ENCODE peak calls at places on chromosomes 5 and 9, in nine cellular contexts. R is tibial artery; L is mesendoderm; S is neuronal stem cell; A is naive thymus-derived CD4-positive, alpha-beta T cell; I is CD8-positive, alpha-beta memory T cell; M is heart left ventricle; C is A549; F is suprapubic skin. G is an unnamed sample. For H3K4me1, the result is how much of the 10 kb centered on the place peaks cover.

GRCh38 chr5:157998021-157998504 is 139.1 kb upstream of the CLINT1 start:
- DNase-seq in R (no peak), L (peak), S (no peak), A (no peak), I (no peak), M (no peak), C (no peak), F (no peak), G (no peak)

GRCh38 chr5:95861858-95862561 is 39.5 kb upstream of the GLRX start:
- DNase-seq in R (no peak), L (no peak), S (no peak), A (no peak), I (no peak), M (no peak), C (no peak), F (no peak), G (no peak)

GRCh38 chr5:173880306-173880985 is 7.7 kb upstream of the CPEB4 start:
- DNase-seq in R (no peak), L (peak), S (no peak), A (no peak), I (no peak), M (no peak), C (no peak), F (no peak), G (no peak)

GRCh38 chr9:123191260-123191659 is 77.1 kb downstream of the STRBP start:
- DNase-seq in R (no peak), L (peak), S (no peak), A (no peak), I (no peak), M (no peak), C (no peak), F (no peak), G (no peak)

GRCh38 chr5:94754824-94755223 is 136.4 kb downstream of the SLF1 start:
- DNase-seq in R (no peak), L (no peak), S (no peak), A (no peak), I (no peak), M (no peak), C (no peak), F (no peak), G (no peak)

GRCh38 chr5:147539053-147539452 is 29.2 kb upstream of the DPYSL3 start:
- DNase-seq in R (no peak), L (no peak), S (no peak), A (no peak), I (no peak), M (no peak), C (no peak), F (no peak), G (no peak)

GRCh38 chr5:143145388-143145787 is 258.1 kb downstream of the NR3C1 start:
- DNase-seq in R (no peak), L (no peak), S (no peak), A (no peak), I (no peak), M (no peak), C (no peak), F (no peak), G (no peak)

GRCh38 chr5:125160787-125161502 is 414.5 kb upstream of the ZNF608 start:
- DNase-seq in R (no peak), L (peak), S (peak), A (no peak), I (no peak), M (no peak), C (no peak), F (no peak), G (no peak)

GRCh38 chr5:170300361-170301013 is 2.9 kb upstream of the LCP2 start:
- DNase-seq in R (no peak), L (no peak), S (no peak), A (no peak), I (no peak), M (no peak), C (no peak), F (no peak), G (no peak)

GRCh38 chr5:33834334-33834733 is 57.5 kb downstream of the ADAMTS12 start:
- DNase-seq in R (no peak), L (peak), S (no peak), A (no peak), I (no peak), M (no peak), C (no peak), F (no peak), G (no peak)

GRCh38 chr5:174110290-174110689 is 64.8 kb downstream of the NSG2 start:
- DNase-seq in R (no peak), L (no peak), S (no peak), A (no peak), I (no peak), M (no peak), C (no peak), F (no peak), G (no peak)

GRCh38 chr9:36987409-36987808 is 46.7 kb downstream of the PAX5 start:
- DNase-seq in R (peak), L (no peak), S (no peak), A (no peak), I (no peak), M (no peak), C (no peak), F (no peak), G (no peak)

GRCh38 chr9:98315551-98316060 is 60.2 kb upstream of the TBC1D2 start:
- DNase-seq in R (peak), L (peak), S (peak), A (peak), I (peak), M (peak), C (peak), F (peak), G (peak)

GRCh38 chr5:62475072-62475471 is 62.5 kb downstream of the IPO11 start:
- DNase-seq in R (no peak), L (peak), S (no peak), A (no peak), I (no peak), M (no peak), C (no peak), F (no peak), G (no peak)

GRCh38 chr5:122152266-122152900 is 23.0 kb downstream of the ZNF474 start:
- DNase-seq in R (peak), L (peak), S (no peak), A (no peak), I (no peak), M (no peak), C (no peak), F (no peak), G (no peak)

GRCh38 chr5:157626831-157627230 is 25.4 kb downstream of the SOX30 start:
- DNase-seq in R (no peak), L (peak), S (no peak), A (no peak), I (no peak), M (no peak), C (no peak), F (no peak), G (no peak)

GRCh38 chr9:90578116-90578815 is 64.4 kb downstream of the DIRAS2 start:
- DNase-seq in R (no peak), L (no peak), S (no peak), A (no peak), I (no peak), M (no peak), C (no peak), F (no peak), G (no peak)

GRCh38 chr5:56686337-56687198 is 128.8 kb upstream of the MAP3K1 start:
- DNase-seq in R (no peak), L (no peak), S (no peak), A (peak), I (no peak), M (no peak), C (no peak), F (no peak), G (no peak)

GRCh38 chr9:136539427-136540412 is 6.1 kb downstream of the NOTCH1 start:
- DNase-seq in R (peak), L (peak), S (no peak), A (peak), I (peak), M (peak), C (no peak), F (peak), G (no peak)

GRCh38 chr5:116574682-116575634 is at the start of gene SEMA6A:
- DNase-seq in R (peak), L (peak), S (peak), A (no peak), I (no peak), M (peak), C (peak), F (peak), G (peak)

GRCh38 chr9:130806388-130806716 is 28.7 kb upstream of the ABL1 start:
- DNase-seq in R (no peak), L (no peak), S (no peak), A (no peak), I (no peak), M (no peak), C (no peak), F (no peak), G (no peak)

GRCh38 chr9:138099803-138100598 is 222.4 kb downstream of the CACNA1B start:
- DNase-seq in R (no peak), L (no peak), S (no peak), A (no peak), I (no peak), M (peak), C (no peak), F (peak), G (no peak)

GRCh38 chr5:68154119-68154857 is 61.3 kb upstream of the PIK3R1 start:
- DNase-seq in R (no peak), L (no peak), S (no peak), A (no peak), I (no peak), M (no peak), C (no peak), F (no peak), G (no peak)
- H3K4me3 ChIP-seq in R (no peak), L (no peak), S (no peak), A (no peak), I (no peak), M (no peak), C (no peak), F (no peak), G (no peak)

DNA sequence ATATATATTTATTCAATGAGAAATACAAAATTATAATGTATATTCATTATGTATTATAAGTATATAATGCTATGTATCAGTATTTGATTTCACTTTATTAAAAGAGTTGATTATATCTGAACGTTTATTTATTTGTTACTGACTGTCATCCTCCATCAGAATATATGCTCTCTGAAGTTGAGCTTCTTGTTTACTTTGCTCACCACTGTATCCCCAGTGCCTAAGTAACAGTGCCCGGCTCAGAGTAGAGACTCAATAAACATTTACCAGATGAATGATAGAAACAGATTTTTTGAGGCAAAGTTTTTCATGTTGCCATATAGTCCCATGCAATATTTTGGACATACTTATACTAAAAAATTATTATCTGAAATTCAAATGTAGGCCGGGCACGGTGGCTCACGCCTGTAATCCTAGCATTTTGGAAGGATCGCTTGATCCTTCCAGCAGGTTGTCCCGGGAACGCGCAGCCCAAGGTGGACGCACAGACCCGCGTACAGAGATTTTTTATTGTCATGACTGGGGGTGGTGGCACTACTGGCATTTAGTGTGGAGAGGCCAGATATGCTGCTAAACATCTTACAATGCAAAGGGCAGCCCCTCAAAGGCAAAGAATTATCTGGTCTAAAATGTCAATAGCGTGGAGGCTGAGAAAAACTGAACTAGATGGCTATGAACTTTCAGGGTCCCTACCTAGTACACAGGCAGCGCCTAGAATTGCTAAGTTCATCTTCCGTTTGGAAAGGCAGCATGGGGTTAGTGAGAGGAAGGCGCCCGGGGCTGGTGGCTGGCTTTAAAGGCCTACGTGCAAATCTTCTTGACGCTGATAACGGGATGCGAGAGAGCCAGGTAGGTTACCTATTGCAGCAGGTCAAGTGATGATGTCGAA is 708 bp upstream of the DNAJC25 start:
- DNase-seq in R (no peak), L (no peak), S (no peak), A (no peak), I (no peak), M (no peak), C (no peak), F (no peak), G (no peak)
- H3K27ac ChIP-seq in R (peak), L (no peak), S (no peak), A (peak), I (peak), M (no peak), C (peak), F (peak), G (no peak)

GRCh38 chr9:110847661-110848060 is 179.1 kb downstream of the MUSK start:
- DNase-seq in R (no peak), L (no peak), S (no peak), A (no peak), I (no peak), M (no peak), C (no peak), F (no peak), G (no peak)

DNA sequence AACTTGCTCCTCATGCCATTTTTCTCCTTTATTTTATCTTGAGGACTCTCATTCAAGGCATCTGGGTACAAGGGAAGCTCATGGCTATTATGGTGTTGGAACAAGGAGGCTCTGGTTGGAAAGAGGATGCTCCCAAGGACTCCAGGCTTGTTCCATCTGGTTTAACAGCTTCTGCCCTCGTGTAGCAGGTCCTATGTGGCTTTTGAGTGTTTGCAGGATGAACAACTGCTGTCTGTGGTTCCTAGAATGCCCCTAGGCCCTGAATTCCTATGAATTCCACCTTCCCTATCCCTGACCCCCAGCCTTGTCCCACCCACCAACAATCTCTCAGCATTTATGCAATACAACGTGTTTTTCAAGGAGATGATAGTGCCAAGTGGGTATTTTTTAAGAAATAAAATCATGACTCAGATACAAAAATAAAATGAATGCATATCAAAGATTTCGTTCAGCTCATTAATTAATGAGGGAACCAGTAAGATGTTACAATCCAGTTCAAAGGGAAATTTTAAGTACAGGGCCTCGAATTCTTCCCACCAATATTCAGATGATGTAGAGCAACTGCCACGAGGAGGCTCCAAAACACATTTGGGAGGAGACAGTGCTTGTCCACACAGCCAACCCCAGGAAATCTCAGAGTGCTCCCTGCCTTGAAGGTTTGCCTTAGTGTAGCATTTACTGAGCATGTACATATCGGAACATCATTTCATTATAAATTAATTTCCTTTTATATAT is 182.0 kb downstream of the MUSK start:
- DNase-seq in R (no peak), L (no peak), S (no peak), A (no peak), I (no peak), M (no peak), C (no peak), F (no peak), G (no peak)
- H3K4me1 ChIP-seq in R (under half), L (under half), S (under half), A (under half), I (under half), M (under half), C (under half), F (under half), G (under half)

GRCh38 chr5:138498381-138498780 is 33.1 kb downstream of the EGR1 start:
- DNase-seq in R (no peak), L (no peak), S (no peak), A (no peak), I (no peak), M (no peak), C (no peak), F (no peak), G (no peak)

GRCh38 chr5:138503487-138504270 is 38.4 kb downstream of the EGR1 start:
- DNase-seq in R (no peak), L (peak), S (peak), A (peak), I (no peak), M (no peak), C (peak), F (no peak), G (peak)

GRCh38 chr5:138504799-138505198 is 38.2 kb downstream of the ETF1 start:
- DNase-seq in R (peak), L (no peak), S (no peak), A (no peak), I (no peak), M (no peak), C (no peak), F (no peak), G (no peak)

GRCh38 chr5:138502521-138502920 is 37.2 kb downstream of the EGR1 start:
- DNase-seq in R (no peak), L (no peak), S (no peak), A (no peak), I (no peak), M (no peak), C (no peak), F (no peak), G (no peak)

GRCh38 chr5:138502121-138502520 is 36.8 kb downstream of the EGR1 start:
- DNase-seq in R (no peak), L (no peak), S (no peak), A (no peak), I (no peak), M (no peak), C (no peak), F (no peak), G (no peak)
- H3K4me3 ChIP-seq in R (no peak), L (no peak), S (no peak), A (no peak), I (no peak), M (no peak), C (no peak), F (no peak), G (no peak)